ENCODE peak calls at places on chromosomes 13 and 19, in five cellular contexts. D is K562, S is HepG2, H is IMR-90, T is astrocyte. L is an unnamed sample.
A peak's percentile ranks its signal among the peaks of the same experiment; 100 is the strongest.

GRCh38 chr13:67123165-67123564 is 107.0 kb downstream of the PCDH9 start:
- DNase-seq in S (no peak), D (no peak), H (no peak), T (no peak), L (no peak)

GRCh38 chr19:17807731-17808316 is 12.9 kb downstream of the B3GNT3 start:
- DNase-seq in D (no peak), S (no peak), H (no peak), T (no peak), L (no peak)

GRCh38 chr13:71902676-71903075 is 35.7 kb upstream of the DACH1 start:
- DNase-seq in T (no peak), H (no peak), S (no peak), D (no peak), L (no peak)

GRCh38 chr19:29683009-29683408 is 17.7 kb downstream of the PLEKHF1 start:
- DNase-seq in D (no peak), T (peak; percentile 51), S (peak; percentile 15), H (no peak), L (no peak)

GRCh38 chr19:931860-932646 is 6.2 kb downstream of the ARID3A start:
- DNase-seq in D (no peak), S (no peak), T (no peak), H (no peak), L (no peak)

GRCh38 chr19:46515879-46516350 is 20.2 kb upstream of the PNMA8B start:
- DNase-seq in H (peak; percentile 33), T (peak; percentile 14), S (peak; percentile 23), D (peak; percentile 80), L (no peak)

GRCh38 chr19:42246143-42246868 is 3.9 kb upstream of the GSK3A start:
- DNase-seq in S (no peak), T (peak; percentile 71), D (peak; percentile 47), H (peak; percentile 83), L (peak; percentile 68)

GRCh38 chr19:7520131-7521051 is 2.0 kb upstream of the MCOLN1 start:
- DNase-seq in T (no peak), D (no peak), S (no peak), H (no peak), L (no peak)

GRCh38 chr19:35558400-35559280 is 4.8 kb downstream of the ATP4A start:
- DNase-seq in D (no peak), T (no peak), H (no peak), S (no peak), L (no peak)

GRCh38 chr13:23715762-23716235 is 145.6 kb downstream of the TNFRSF19 start:
- DNase-seq in H (no peak), S (peak; percentile 62), T (no peak), D (peak; percentile 18), L (no peak)

GRCh38 chr19:44587863-44588752 is 25.3 kb upstream of the IGSF23 start:
- DNase-seq in D (no peak), S (peak; percentile 51), T (peak; percentile 95), H (peak; percentile 96), L (no peak)

GRCh38 chr13:94332360-94333040 is 147.0 kb downstream of the DCT start:
- DNase-seq in H (peak; percentile 84), D (no peak), T (no peak), S (no peak), L (no peak)
- H3K9ac ChIP-seq in H (no peak overlapping the region), D (no peak overlapping the region), T (no peak overlapping the region), S (no peak overlapping the region), L (no peak overlapping the region)

GRCh38 chr19:56304243-56304642 is 10.4 kb downstream of the ZSCAN5A start:
- DNase-seq in S (no peak), T (no peak), D (no peak), H (no peak), L (no peak)

GRCh38 chr19:56299688-56300087 is 15.0 kb downstream of the ZSCAN5A start:
- DNase-seq in T (no peak), D (no peak), S (no peak), H (no peak), L (no peak)

GRCh38 chr19:56297010-56297409 is 17.6 kb downstream of the ZSCAN5A start:
- DNase-seq in H (no peak), S (no peak), D (no peak), T (no peak), L (no peak)

GRCh38 chr19:56301152-56301551 is 13.5 kb downstream of the ZSCAN5A start:
- DNase-seq in D (no peak), S (no peak), T (no peak), H (no peak), L (no peak)

GRCh38 chr19:56301886-56302620 is 12.6 kb downstream of the ZSCAN5A start:
- DNase-seq in S (no peak), T (no peak), D (no peak), H (no peak), L (no peak)
- H3K27ac ChIP-seq in S (no peak overlapping the region), T (no peak overlapping the region), D (no peak overlapping the region), H (no peak overlapping the region), L (no peak overlapping the region)

DNA sequence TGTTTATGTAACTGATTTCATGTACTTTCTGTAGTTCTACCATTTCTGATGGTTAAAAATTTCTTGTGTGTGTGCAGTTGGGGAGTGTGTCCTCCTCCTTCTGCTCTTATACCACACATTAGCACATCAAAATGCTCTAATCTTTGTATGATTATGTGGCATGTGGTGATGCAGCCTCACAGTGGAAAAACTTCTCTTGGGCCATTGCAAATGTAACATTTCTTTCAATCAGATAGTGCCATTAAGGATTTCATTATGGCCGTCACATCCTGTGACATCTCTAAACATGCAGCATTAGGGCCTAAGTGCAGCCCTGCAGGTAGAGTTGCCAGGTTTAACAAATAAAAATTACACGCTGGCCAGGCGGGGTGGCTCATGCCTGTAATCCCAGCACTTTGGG is 24.9 kb upstream of the ALOX5AP start:
- DNase-seq in H (no peak), T (no peak), D (no peak), S (no peak), L (no peak)
- H3K9ac ChIP-seq in H (no peak overlapping the region), T (no peak overlapping the region), D (no peak overlapping the region), S (no peak overlapping the region), L (no peak overlapping the region)

DNA sequence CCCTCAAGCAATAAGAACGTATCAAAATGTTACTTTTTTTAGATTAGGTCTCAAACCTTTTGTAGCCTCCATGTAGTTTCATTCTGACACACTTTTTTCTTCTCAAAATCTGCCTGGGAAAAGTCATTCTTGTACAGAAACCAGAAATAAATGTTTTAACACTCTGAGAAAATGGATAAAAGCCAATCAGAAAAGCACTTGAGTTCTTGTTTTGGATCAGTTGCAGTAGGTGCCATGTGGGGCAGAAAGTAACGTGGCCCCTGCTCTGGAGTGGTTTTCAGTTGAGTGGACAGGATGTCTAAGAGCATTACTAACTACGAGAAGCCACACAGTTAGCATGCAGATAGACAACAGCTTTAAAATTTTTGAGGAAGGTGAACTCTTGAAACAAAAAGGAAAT is 19.1 kb downstream of the GPR183 start:
- DNase-seq in S (no peak), T (peak; percentile 35), H (no peak), D (no peak), L (no peak)
- H3K27ac ChIP-seq in S (no peak overlapping the region), T (no peak overlapping the region), H (no peak overlapping the region), D (no peak overlapping the region), L (no peak overlapping the region)

GRCh38 chr13:44860427-44860826 is 128.8 kb downstream of the NUFIP1 start:
- DNase-seq in H (no peak), T (no peak), S (no peak), D (no peak), L (no peak)
- H3K9ac ChIP-seq in H (no peak overlapping the region), T (no peak overlapping the region), S (no peak overlapping the region), D (no peak overlapping the region), L (peak overlapping the region; percentile 28)

GRCh38 chr19:49613374-49613773 is 22.4 kb downstream of the PRR12 start:
- DNase-seq in D (no peak), T (no peak), S (no peak), H (no peak), L (no peak)
- H3K27ac ChIP-seq in D (no peak overlapping the region), T (peak overlapping the region; percentile 87), S (peak overlapping the region; percentile 30), H (no peak overlapping the region), L (no peak overlapping the region)

DNA sequence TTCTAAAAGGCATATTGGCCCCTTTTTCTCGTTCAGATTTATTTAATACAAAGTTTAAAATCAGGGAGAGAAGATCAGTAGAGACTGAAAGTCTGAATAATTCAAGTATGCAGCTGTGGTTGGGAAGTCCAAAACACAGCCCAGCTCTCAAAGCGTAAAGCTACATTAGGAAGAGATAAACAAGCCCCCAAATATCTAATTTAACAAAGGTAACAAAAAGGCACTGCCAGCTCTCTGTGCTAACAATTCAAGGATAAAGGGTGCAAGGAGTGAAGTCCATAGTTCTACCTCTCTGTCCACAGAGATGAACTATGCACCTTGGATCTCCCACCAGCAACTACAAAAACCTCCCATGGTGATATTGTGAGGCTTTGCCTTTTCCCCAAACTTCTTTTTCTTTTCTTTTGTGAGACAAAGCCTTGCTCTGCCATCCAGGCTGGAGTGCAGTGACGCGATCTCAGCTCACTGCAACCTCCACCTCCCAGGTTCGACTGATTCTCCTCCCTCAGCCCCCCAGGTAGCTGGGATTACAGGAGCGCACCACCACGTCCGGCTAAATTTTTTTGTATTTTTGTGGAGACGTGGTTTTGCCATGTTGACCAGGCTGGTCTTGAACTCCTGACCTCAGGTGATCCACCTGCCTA is 104.4 kb downstream of the LHFPL6 start:
- DNase-seq in T (no peak), H (no peak), D (no peak), S (no peak), L (no peak)
- H3K9ac ChIP-seq in T (no peak overlapping the region), H (no peak overlapping the region), D (no peak overlapping the region), S (no peak overlapping the region), L (no peak overlapping the region)

GRCh38 chr13:59750860-59751259 is 412.9 kb downstream of the DIAPH3 start:
- DNase-seq in D (no peak), S (no peak), H (peak; percentile 57), T (peak; percentile 81), L (no peak)
- H3K27ac ChIP-seq in D (no peak overlapping the region), S (no peak overlapping the region), H (no peak overlapping the region), T (peak overlapping the region; percentile 23), L (no peak overlapping the region)

L was measured in colonic mucosa.